ENCODE peak calls at places on chromosomes 6 and 20, in eight cellular contexts. Y is neural crest cell; T is KG1; N is activated gamma-delta T cell treated with Interleukin-2 at 50 U/mL for 16 hours; Z is RCC 7860; D is activated T-helper 1 cell treated with anti-CD3 and anti-CD28 coated beads, Interleukin-12 subunit alpha, Interleukin-12 subunit beta, Interleukin-2, Interleukin-4 antibody, amounts not matched to agents 30 ng/mL and 10 ng/mL and 1 ng/mL, durations not matched to agents 14 hours and 24 hours and 36 hours; K is sigmoid colon; S is iPS-NIHi11. O is an unnamed sample.

GRCh38 chr6:9999806-10000205 is 415.1 kb downstream of the TFAP2A start:
- DNase-seq in N (no peak), Y (no peak), D (no peak), S (no peak), K (no peak), Z (no peak), T (no peak), O (no peak)

GRCh38 chr6:119431799-119432198 is 82.2 kb upstream of the MAN1A1 start:
- DNase-seq in K (no peak), T (no peak), Y (no peak), D (no peak), S (no peak), Z (no peak), N (no peak), O (no peak)

GRCh38 chr20:50788045-50788867 is 6.6 kb upstream of the BCAS4 start:
- DNase-seq in K (peak; percentile 69), Z (peak; percentile 79), N (no peak), S (no peak), Y (no peak), T (no peak), D (no peak), O (no peak)

GRCh38 chr20:51738877-51739447 is 29.2 kb downstream of the ATP9A start:
- DNase-seq in T (no peak), K (no peak), Y (no peak), D (no peak), S (no peak), N (peak; percentile 6), Z (no peak), O (no peak)

GRCh38 chr20:58448958-58449357 is 59.9 kb downstream of the VAPB start:
- DNase-seq in K (no peak), N (no peak), Y (no peak), Z (no peak), S (no peak), T (no peak), D (no peak), O (no peak)

GRCh38 chr6:136658711-136659110 is 108.5 kb upstream of the MAP7 start:
- DNase-seq in Y (no peak), Z (no peak), T (no peak), S (no peak), N (no peak), K (no peak), D (no peak), O (no peak)

GRCh38 chr6:52788478-52788877 is 15.1 kb downstream of the GSTA1 start:
- DNase-seq in D (no peak), Z (no peak), T (no peak), S (no peak), N (no peak), K (no peak), Y (no peak), O (no peak)

GRCh38 chr6:34979994-34980393 is 90.9 kb downstream of the ANKS1A start:
- DNase-seq in N (no peak), Y (no peak), K (no peak), T (no peak), S (no peak), D (no peak), Z (no peak), O (no peak)

GRCh38 chr6:118578617-118579016 is 30.5 kb downstream of the PLN start:
- DNase-seq in K (no peak), Z (no peak), D (no peak), T (no peak), Y (no peak), S (no peak), N (no peak), O (no peak)

GRCh38 chr6:141326426-141326825 is 806.3 kb upstream of the GJE1 start:
- DNase-seq in Z (peak; percentile 95), N (peak; percentile 18), K (no peak), Y (no peak), D (no peak), S (peak; percentile 7), T (no peak), O (no peak)

GRCh38 chr6:164195605-164196004 is 781.1 kb downstream of the QKI start:
- DNase-seq in Z (no peak), D (no peak), S (no peak), N (no peak), K (no peak), Y (no peak), T (no peak), O (no peak)

GRCh38 chr20:50957276-50957675 is 1.1 kb downstream of the DPM1 start:
- DNase-seq in T (no peak), N (no peak), D (no peak), S (no peak), Y (no peak), Z (no peak), K (no peak), O (no peak)

GRCh38 chr20:57109151-57109953 is 157.1 kb downstream of the BMP7 start:
- DNase-seq in Y (no peak), S (no peak), K (peak; percentile 69), N (no peak), D (no peak), T (no peak), Z (no peak), O (no peak)

GRCh38 chr6:4778086-4778485 is 1.9 kb downstream of the CDYL start:
- DNase-seq in K (no peak), T (peak; percentile 13), N (no peak), D (no peak), S (no peak), Y (no peak), Z (no peak), O (no peak)

GRCh38 chr20:14921546-14921945 is 584.1 kb upstream of the FLRT3 start:
- DNase-seq in Y (no peak), S (no peak), N (no peak), K (no peak), T (no peak), Z (no peak), D (no peak), O (no peak)

GRCh38 chr6:38058022-38058421 is 238.5 kb downstream of the ZFAND3 start:
- DNase-seq in Z (no peak), K (no peak), S (no peak), Y (no peak), D (no peak), N (peak; percentile 9), T (no peak), O (no peak)

GRCh38 chr20:57664476-57664875 is 44.2 kb upstream of the ZBP1 start:
- DNase-seq in D (no peak), Y (no peak), N (no peak), S (no peak), Z (no peak), T (no peak), K (peak; percentile 57), O (peak; percentile 11)

GRCh38 chr20:25136643-25137559 is 55.0 kb upstream of the VSX1 start:
- DNase-seq in Z (peak; percentile 82), S (peak; percentile 44), K (peak; percentile 88), N (no peak), T (no peak), D (no peak), Y (no peak), O (no peak)

GRCh38 chr20:33372993-33373441 is 28.3 kb downstream of the CDK5RAP1 start:
- DNase-seq in K (no peak), Z (no peak), Y (no peak), N (no peak), D (no peak), S (no peak), T (no peak), O (no peak)

GRCh38 chr6:38404900-38405556 is 234.7 kb downstream of the BTBD9 start:
- DNase-seq in Y (no peak), S (no peak), T (no peak), Z (no peak), N (no peak), D (no peak), K (no peak), O (no peak)

GRCh38 chr6:134519456-134519855 is 201.5 kb upstream of the SGK1 start:
- DNase-seq in N (peak; percentile 25), D (peak; percentile 22), Z (no peak), S (no peak), Y (no peak), T (peak; percentile 47), K (no peak), O (no peak)

GRCh38 chr6:155481215-155481614 is 25.6 kb upstream of the NOX3 start:
- DNase-seq in Z (no peak), K (no peak), D (no peak), T (no peak), N (no peak), Y (no peak), S (no peak), O (no peak)

GRCh38 chr6:28371706-28372451 is 22.1 kb downstream of the ZKSCAN3 start:
- DNase-seq in N (no peak), T (no peak), Z (peak; percentile 48), S (no peak), K (no peak), Y (no peak), D (no peak), O (no peak)